ENCODE peak calls at places on chromosome 14, in five cellular contexts. One of them, this sample, is unnamed. For H3K4me1, the result is how much of the 10 kb centered on the place peaks cover.

GRCh38 chr14:23129759-23130316 is 10.8 kb upstream of the CEBPE start:
- DNase-seq in H9: no peak
- DNase-seq in mammary epithelial cell: peak
- DNase-seq in GM23248: no peak
- DNase-seq in fibroblast of lung: no peak
- DNase-seq in this sample: peak

GRCh38 chr14:92937229-92937937 is 14.4 kb downstream of the CHGA start:
- DNase-seq in H9: no peak
- DNase-seq in mammary epithelial cell: peak
- DNase-seq in GM23248: no peak
- DNase-seq in fibroblast of lung: no peak
- DNase-seq in this sample: no peak

GRCh38 chr14:64685364-64686130 is 18.7 kb upstream of the PLEKHG3 start:
- DNase-seq in H9: no peak
- DNase-seq in mammary epithelial cell: no peak
- DNase-seq in GM23248: no peak
- DNase-seq in fibroblast of lung: no peak
- DNase-seq in this sample: no peak

GRCh38 chr14:35068238-35069012 is 22.4 kb downstream of the FAM177A1 start:
- DNase-seq in H9: no peak
- DNase-seq in mammary epithelial cell: peak
- DNase-seq in GM23248: peak
- DNase-seq in fibroblast of lung: no peak
- DNase-seq in this sample: no peak

GRCh38 chr14:53516261-53516774 is 363.2 kb upstream of the DDHD1 start:
- DNase-seq in H9: no peak
- DNase-seq in mammary epithelial cell: no peak
- DNase-seq in GM23248: peak
- DNase-seq in fibroblast of lung: peak
- DNase-seq in this sample: no peak

GRCh38 chr14:65312859-65313258 is 99.7 kb upstream of the FUT8 start:
- DNase-seq in H9: peak
- DNase-seq in mammary epithelial cell: no peak
- DNase-seq in GM23248: no peak
- DNase-seq in fibroblast of lung: no peak
- DNase-seq in this sample: no peak

GRCh38 chr14:23865502-23865901 is 88.1 kb upstream of the DHRS4 start:
- DNase-seq in H9: no peak
- DNase-seq in mammary epithelial cell: no peak
- DNase-seq in GM23248: no peak
- DNase-seq in fibroblast of lung: peak
- DNase-seq in this sample: peak

GRCh38 chr14:61860294-61860918 is 98.2 kb downstream of the SNAPC1 start:
- DNase-seq in H9: peak
- DNase-seq in mammary epithelial cell: peak
- DNase-seq in GM23248: peak
- DNase-seq in fibroblast of lung: peak
- DNase-seq in this sample: peak

GRCh38 chr14:76922599-76922998 is 96.4 kb downstream of the LRRC74A start:
- DNase-seq in H9: no peak
- DNase-seq in mammary epithelial cell: no peak
- DNase-seq in GM23248: no peak
- DNase-seq in fibroblast of lung: peak
- DNase-seq in this sample: no peak

GRCh38 chr14:85909581-85909980 is 379.6 kb downstream of the FLRT2 start:
- DNase-seq in H9: no peak
- DNase-seq in mammary epithelial cell: no peak
- DNase-seq in GM23248: no peak
- DNase-seq in fibroblast of lung: no peak
- DNase-seq in this sample: no peak

GRCh38 chr14:99780690-99781089 is 12.5 kb upstream of the EML1 start:
- DNase-seq in H9: no peak
- DNase-seq in mammary epithelial cell: no peak
- DNase-seq in GM23248: no peak
- DNase-seq in fibroblast of lung: no peak
- DNase-seq in this sample: no peak

GRCh38 chr14:57060276-57060956 is 208.3 kb downstream of the EXOC5 start:
- DNase-seq in H9: no peak
- DNase-seq in mammary epithelial cell: peak
- DNase-seq in GM23248: peak
- DNase-seq in fibroblast of lung: peak
- DNase-seq in this sample: no peak

GRCh38 chr14:99674064-99674650 is 9.9 kb upstream of the CYP46A1 start:
- DNase-seq in H9: no peak
- DNase-seq in mammary epithelial cell: no peak
- DNase-seq in GM23248: no peak
- DNase-seq in fibroblast of lung: no peak
- DNase-seq in this sample: no peak

GRCh38 chr14:73610692-73611091 is 1.6 kb upstream of the ACOT6 start:
- DNase-seq in H9: no peak
- DNase-seq in mammary epithelial cell: no peak
- DNase-seq in GM23248: peak
- DNase-seq in fibroblast of lung: peak
- DNase-seq in this sample: peak

GRCh38 chr14:92914087-92914656 is 8.8 kb upstream of the CHGA start:
- DNase-seq in H9: peak
- DNase-seq in mammary epithelial cell: peak
- DNase-seq in GM23248: peak
- DNase-seq in fibroblast of lung: peak
- DNase-seq in this sample: peak

GRCh38 chr14:61479746-61480502 is 158.5 kb downstream of the PRKCH start:
- DNase-seq in H9: no peak
- DNase-seq in mammary epithelial cell: peak
- DNase-seq in GM23248: peak
- DNase-seq in fibroblast of lung: peak
- DNase-seq in this sample: peak

GRCh38 chr14:51096870-51097269 is 2.0 kb upstream of the TRIM9 start:
- DNase-seq in H9: no peak
- DNase-seq in mammary epithelial cell: no peak
- DNase-seq in GM23248: no peak
- DNase-seq in fibroblast of lung: no peak
- DNase-seq in this sample: no peak

GRCh38 chr14:91980157-91980556 is 32.7 kb upstream of the FBLN5 start:
- DNase-seq in H9: no peak
- DNase-seq in mammary epithelial cell: peak
- DNase-seq in GM23248: peak
- DNase-seq in fibroblast of lung: peak
- DNase-seq in this sample: peak

GRCh38 chr14:71076472-71076871 is 169.2 kb downstream of the PCNX1 start:
- DNase-seq in H9: no peak
- DNase-seq in mammary epithelial cell: peak
- DNase-seq in GM23248: no peak
- DNase-seq in fibroblast of lung: no peak
- DNase-seq in this sample: no peak

GRCh38 chr14:71070169-71070568 is 162.9 kb downstream of the PCNX1 start:
- DNase-seq in H9: no peak
- DNase-seq in mammary epithelial cell: peak
- DNase-seq in GM23248: peak
- DNase-seq in fibroblast of lung: peak
- DNase-seq in this sample: peak

DNA sequence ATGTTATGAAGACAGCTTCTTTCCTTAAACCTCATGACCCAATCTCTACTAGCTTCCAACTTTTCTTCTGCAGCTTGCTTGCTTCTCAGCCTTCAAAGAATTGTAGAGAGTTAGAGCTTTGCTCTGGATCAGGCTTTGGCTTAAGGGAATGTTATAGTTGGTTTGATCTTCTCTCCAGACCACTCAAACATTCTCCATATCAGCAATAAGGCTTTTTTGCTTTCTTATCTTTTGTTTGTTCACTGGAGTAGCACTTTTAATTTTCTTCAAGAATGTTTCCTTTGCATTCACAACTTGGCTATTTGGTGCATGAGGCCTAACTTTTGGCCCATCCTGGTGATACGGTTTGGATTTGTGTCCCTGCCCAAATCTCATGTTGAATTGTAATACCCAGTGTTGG is 163.8 kb downstream of the PCNX1 start:
- DNase-seq in H9: no peak
- DNase-seq in mammary epithelial cell: no peak
- DNase-seq in GM23248: no peak
- DNase-seq in fibroblast of lung: no peak
- DNase-seq in this sample: no peak
- H3K4me2 ChIP-seq in H9: no peak
- H3K4me2 ChIP-seq in mammary epithelial cell: no peak
- H3K4me2 ChIP-seq in GM23248: no peak
- H3K4me2 ChIP-seq in fibroblast of lung: no peak
- H3K4me2 ChIP-seq in this sample: no peak

DNA sequence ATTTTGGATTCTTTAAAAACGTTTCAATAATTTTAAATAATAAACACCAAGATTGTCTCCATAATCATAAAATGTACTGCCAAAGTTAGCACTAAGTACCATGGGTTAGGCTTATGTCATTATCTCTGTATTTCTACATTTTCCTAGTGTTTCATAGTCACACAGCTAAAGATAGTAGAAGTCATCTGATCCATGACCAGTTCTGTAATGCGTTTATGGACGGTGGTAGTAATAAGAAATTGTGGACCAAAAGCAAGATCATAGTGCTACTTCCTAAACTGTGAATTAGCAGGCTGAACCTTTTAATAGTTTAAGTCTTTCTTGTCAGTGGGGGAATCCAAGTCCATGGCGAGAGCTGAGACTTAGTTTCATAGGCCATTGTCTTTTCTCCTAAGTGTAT is 142.1 kb downstream of the AKAP6 start:
- DNase-seq in H9: no peak
- DNase-seq in mammary epithelial cell: no peak
- DNase-seq in GM23248: no peak
- DNase-seq in fibroblast of lung: no peak
- DNase-seq in this sample: no peak
- H3K4me1 ChIP-seq in H9: under half
- H3K4me1 ChIP-seq in mammary epithelial cell: half or more
- H3K4me1 ChIP-seq in GM23248: half or more
- H3K4me1 ChIP-seq in fibroblast of lung: under half
- H3K4me1 ChIP-seq in this sample: under half

DNA sequence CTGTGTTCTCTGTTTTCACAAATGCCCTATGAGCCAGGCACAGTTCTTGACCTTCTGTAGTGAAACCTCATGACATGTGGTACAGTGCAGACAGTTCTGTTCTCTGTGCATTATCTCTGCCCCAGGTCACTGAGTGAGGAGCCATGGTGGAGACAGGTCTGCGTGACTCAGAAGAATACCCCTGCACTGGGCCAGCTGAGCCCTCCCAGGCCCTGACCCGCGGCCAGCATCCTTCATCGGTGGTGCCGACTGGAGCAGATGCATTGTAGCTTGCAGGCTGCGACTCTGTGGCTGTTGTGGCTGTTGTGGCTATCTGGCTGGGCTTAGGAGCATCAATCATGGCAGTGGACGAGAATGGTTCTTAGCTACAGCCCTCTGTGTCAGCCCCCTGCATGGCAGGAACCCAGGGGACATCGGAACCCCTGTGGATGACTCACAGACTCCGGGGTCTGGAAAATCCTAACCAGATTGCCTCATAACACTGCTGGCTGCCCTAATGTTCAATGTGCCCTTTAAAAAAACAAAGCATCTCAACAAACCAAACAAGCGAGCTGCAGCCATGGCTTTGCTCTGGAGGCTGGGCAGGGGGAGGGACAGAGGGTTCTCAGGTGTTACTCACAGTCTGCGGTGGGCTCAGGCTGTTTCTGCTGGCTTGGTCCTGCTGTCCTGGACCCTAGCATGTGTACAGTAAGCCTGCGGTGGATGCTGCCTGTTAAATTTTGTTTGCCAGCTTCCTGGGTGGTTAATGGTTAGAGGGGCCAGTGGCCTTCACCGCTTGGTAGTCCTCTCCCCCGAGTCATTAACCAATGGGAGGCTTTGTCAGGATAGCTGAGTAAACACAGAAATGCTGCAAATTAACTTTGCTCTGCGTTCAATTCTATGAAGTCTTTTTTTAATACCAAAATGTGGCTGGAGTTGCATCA is at the start of gene SERPINA6:
- DNase-seq in H9: no peak
- DNase-seq in mammary epithelial cell: no peak
- DNase-seq in GM23248: peak
- DNase-seq in fibroblast of lung: peak
- DNase-seq in this sample: no peak
- H3K4me2 ChIP-seq in H9: no peak
- H3K4me2 ChIP-seq in mammary epithelial cell: no peak
- H3K4me2 ChIP-seq in GM23248: peak
- H3K4me2 ChIP-seq in fibroblast of lung: no peak
- H3K4me2 ChIP-seq in this sample: no peak

GRCh38 chr14:55798400-55798799 is 218.4 kb downstream of the KTN1 start:
- DNase-seq in H9: no peak
- DNase-seq in mammary epithelial cell: no peak
- DNase-seq in GM23248: no peak
- DNase-seq in fibroblast of lung: no peak
- DNase-seq in this sample: no peak
- H3K4me1 ChIP-seq in H9: under half
- H3K4me1 ChIP-seq in mammary epithelial cell: under half
- H3K4me1 ChIP-seq in GM23248: under half
- H3K4me1 ChIP-seq in fibroblast of lung: under half
- H3K4me1 ChIP-seq in this sample: under half

GRCh38 chr14:90647469-90647868 is 168.8 kb downstream of the TTC7B start:
- DNase-seq in H9: no peak
- DNase-seq in mammary epithelial cell: no peak
- DNase-seq in GM23248: no peak
- DNase-seq in fibroblast of lung: no peak
- DNase-seq in this sample: no peak

GRCh38 chr14:90644882-90645281 is 171.3 kb downstream of the TTC7B start:
- DNase-seq in H9: no peak
- DNase-seq in mammary epithelial cell: peak
- DNase-seq in GM23248: peak
- DNase-seq in fibroblast of lung: peak
- DNase-seq in this sample: no peak

GRCh38 chr14:90649096-90649495 is 167.1 kb downstream of the TTC7B start:
- DNase-seq in H9: no peak
- DNase-seq in mammary epithelial cell: peak
- DNase-seq in GM23248: no peak
- DNase-seq in fibroblast of lung: peak
- DNase-seq in this sample: peak

GRCh38 chr14:90643982-90644510 is 172.2 kb downstream of the TTC7B start:
- DNase-seq in H9: no peak
- DNase-seq in mammary epithelial cell: no peak
- DNase-seq in GM23248: no peak
- DNase-seq in fibroblast of lung: no peak
- DNase-seq in this sample: no peak

DNA sequence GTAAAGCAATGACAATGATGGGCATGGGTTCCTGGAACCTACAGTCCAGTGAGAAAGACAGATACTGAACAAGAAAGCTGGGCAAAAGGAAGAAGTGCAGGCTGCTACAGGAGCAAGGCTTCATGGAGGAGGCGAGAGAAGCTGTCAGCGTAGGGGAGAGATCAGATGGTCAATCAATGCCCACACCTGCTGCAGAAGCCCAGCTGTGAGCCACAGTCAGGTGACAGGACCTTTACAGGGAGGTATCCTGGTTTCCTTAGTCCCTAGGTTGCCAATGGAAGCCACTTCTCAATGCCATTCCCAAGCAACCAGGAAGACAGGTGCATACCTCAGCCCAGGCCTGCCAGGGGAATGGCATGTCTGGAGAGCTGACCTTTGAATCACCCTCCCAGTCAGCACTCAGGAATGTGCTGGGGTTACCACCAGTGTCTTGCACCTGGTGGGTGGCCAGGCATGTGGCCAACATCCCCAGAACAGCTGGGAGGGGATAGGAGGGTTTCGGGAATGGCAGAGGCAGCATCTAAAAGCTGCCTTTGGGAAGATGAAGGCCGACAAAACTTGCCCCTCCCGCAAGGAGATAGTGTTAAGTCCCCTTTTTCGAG is 170.3 kb downstream of the TTC7B start:
- DNase-seq in H9: peak
- DNase-seq in mammary epithelial cell: peak
- DNase-seq in GM23248: no peak
- DNase-seq in fibroblast of lung: peak
- DNase-seq in this sample: peak
- H3K4me2 ChIP-seq in H9: no peak
- H3K4me2 ChIP-seq in mammary epithelial cell: peak
- H3K4me2 ChIP-seq in GM23248: no peak
- H3K4me2 ChIP-seq in fibroblast of lung: no peak
- H3K4me2 ChIP-seq in this sample: no peak

GRCh38 chr14:105069887-105070759 is 4.9 kb upstream of the GPR132 start:
- DNase-seq in H9: peak
- DNase-seq in mammary epithelial cell: no peak
- DNase-seq in GM23248: peak
- DNase-seq in fibroblast of lung: no peak
- DNase-seq in this sample: no peak
- H3K4me1 ChIP-seq in H9: under half
- H3K4me1 ChIP-seq in mammary epithelial cell: under half
- H3K4me1 ChIP-seq in GM23248: under half
- H3K4me1 ChIP-seq in fibroblast of lung: under half
- H3K4me1 ChIP-seq in this sample: under half

This sample was measured in endothelial cell of umbilical vein.